ENCODE peak calls at places on chromosomes 4 and X, in ten cellular contexts. One of them, this sample, is unnamed. For H3K36me3, the result is how much of the 10 kb centered on the place peaks cover.

GRCh38 chr4:117773067-117773946 is 261.0 kb upstream of the NDST3 start:
- DNase-seq in uterus: no peak
- DNase-seq in cardiac muscle cell: no peak
- DNase-seq in tibial nerve: no peak
- DNase-seq in HepG2: no peak
- DNase-seq in testis: no peak
- DNase-seq in astrocyte: peak
- DNase-seq in HCT116: no peak
- DNase-seq in neuronal stem cell: no peak
- DNase-seq in brain microvascular endothelial cell: no peak
- DNase-seq in this sample: peak

GRCh38 chrX:77009691-77010090 is 437.5 kb upstream of the FGF16 start:
- DNase-seq in testis: no peak
- DNase-seq in HepG2: no peak
- DNase-seq in brain microvascular endothelial cell: peak
- DNase-seq in HCT116: no peak
- DNase-seq in astrocyte: peak
- DNase-seq in uterus: no peak
- DNase-seq in neuronal stem cell: no peak
- DNase-seq in cardiac muscle cell: no peak
- DNase-seq in tibial nerve: no peak
- DNase-seq in this sample: no peak

GRCh38 chrX:109886122-109886761 is 116.7 kb upstream of the TMEM164 start:
- DNase-seq in cardiac muscle cell: peak
- DNase-seq in HepG2: peak
- DNase-seq in testis: peak
- DNase-seq in uterus: no peak
- DNase-seq in brain microvascular endothelial cell: peak
- DNase-seq in neuronal stem cell: peak
- DNase-seq in HCT116: peak
- DNase-seq in astrocyte: no peak
- DNase-seq in tibial nerve: no peak
- DNase-seq in this sample: peak

GRCh38 chr4:174172274-174172673 is 111.2 kb downstream of the FBXO8 start:
- DNase-seq in HepG2: no peak
- DNase-seq in HCT116: no peak
- DNase-seq in astrocyte: no peak
- DNase-seq in testis: no peak
- DNase-seq in uterus: no peak
- DNase-seq in tibial nerve: no peak
- DNase-seq in brain microvascular endothelial cell: no peak
- DNase-seq in cardiac muscle cell: no peak
- DNase-seq in neuronal stem cell: no peak
- DNase-seq in this sample: no peak

GRCh38 chr4:44927361-44928061 is 201.2 kb upstream of the GNPDA2 start:
- DNase-seq in neuronal stem cell: peak
- DNase-seq in cardiac muscle cell: peak
- DNase-seq in uterus: no peak
- DNase-seq in brain microvascular endothelial cell: no peak
- DNase-seq in HCT116: peak
- DNase-seq in testis: no peak
- DNase-seq in HepG2: peak
- DNase-seq in tibial nerve: no peak
- DNase-seq in astrocyte: peak
- DNase-seq in this sample: no peak

GRCh38 chrX:9897761-9898161 is 69.4 kb upstream of the CLDN34 start:
- DNase-seq in neuronal stem cell: no peak
- DNase-seq in cardiac muscle cell: peak
- DNase-seq in HCT116: no peak
- DNase-seq in brain microvascular endothelial cell: peak
- DNase-seq in uterus: no peak
- DNase-seq in astrocyte: peak
- DNase-seq in testis: no peak
- DNase-seq in tibial nerve: no peak
- DNase-seq in HepG2: no peak
- DNase-seq in this sample: peak

GRCh38 chr4:142110136-142110535 is 473.8 kb downstream of the IL15 start:
- DNase-seq in tibial nerve: no peak
- DNase-seq in uterus: no peak
- DNase-seq in astrocyte: no peak
- DNase-seq in testis: no peak
- DNase-seq in cardiac muscle cell: no peak
- DNase-seq in neuronal stem cell: no peak
- DNase-seq in HepG2: no peak
- DNase-seq in brain microvascular endothelial cell: no peak
- DNase-seq in HCT116: no peak
- DNase-seq in this sample: no peak

GRCh38 chr4:81565137-81565870 is 93.6 kb upstream of the RASGEF1B start:
- DNase-seq in brain microvascular endothelial cell: peak
- DNase-seq in astrocyte: no peak
- DNase-seq in tibial nerve: peak
- DNase-seq in HepG2: no peak
- DNase-seq in cardiac muscle cell: peak
- DNase-seq in uterus: peak
- DNase-seq in testis: peak
- DNase-seq in HCT116: no peak
- DNase-seq in neuronal stem cell: peak
- DNase-seq in this sample: peak

GRCh38 chr4:8861576-8862279 is 9.9 kb downstream of the HMX1 start:
- DNase-seq in HepG2: no peak
- DNase-seq in astrocyte: no peak
- DNase-seq in uterus: no peak
- DNase-seq in brain microvascular endothelial cell: no peak
- DNase-seq in neuronal stem cell: no peak
- DNase-seq in HCT116: no peak
- DNase-seq in tibial nerve: no peak
- DNase-seq in cardiac muscle cell: no peak
- DNase-seq in testis: no peak
- DNase-seq in this sample: no peak

GRCh38 chr4:101086801-101087586 is 260.3 kb downstream of the PPP3CA start:
- DNase-seq in brain microvascular endothelial cell: no peak
- DNase-seq in neuronal stem cell: no peak
- DNase-seq in tibial nerve: no peak
- DNase-seq in testis: no peak
- DNase-seq in uterus: no peak
- DNase-seq in HepG2: peak
- DNase-seq in HCT116: no peak
- DNase-seq in cardiac muscle cell: no peak
- DNase-seq in astrocyte: no peak
- DNase-seq in this sample: no peak

GRCh38 chrX:49792376-49792775 is 36.7 kb upstream of the PAGE4 start:
- DNase-seq in cardiac muscle cell: no peak
- DNase-seq in HCT116: no peak
- DNase-seq in tibial nerve: no peak
- DNase-seq in testis: no peak
- DNase-seq in brain microvascular endothelial cell: no peak
- DNase-seq in uterus: no peak
- DNase-seq in HepG2: peak
- DNase-seq in neuronal stem cell: no peak
- DNase-seq in astrocyte: no peak
- DNase-seq in this sample: no peak

DNA sequence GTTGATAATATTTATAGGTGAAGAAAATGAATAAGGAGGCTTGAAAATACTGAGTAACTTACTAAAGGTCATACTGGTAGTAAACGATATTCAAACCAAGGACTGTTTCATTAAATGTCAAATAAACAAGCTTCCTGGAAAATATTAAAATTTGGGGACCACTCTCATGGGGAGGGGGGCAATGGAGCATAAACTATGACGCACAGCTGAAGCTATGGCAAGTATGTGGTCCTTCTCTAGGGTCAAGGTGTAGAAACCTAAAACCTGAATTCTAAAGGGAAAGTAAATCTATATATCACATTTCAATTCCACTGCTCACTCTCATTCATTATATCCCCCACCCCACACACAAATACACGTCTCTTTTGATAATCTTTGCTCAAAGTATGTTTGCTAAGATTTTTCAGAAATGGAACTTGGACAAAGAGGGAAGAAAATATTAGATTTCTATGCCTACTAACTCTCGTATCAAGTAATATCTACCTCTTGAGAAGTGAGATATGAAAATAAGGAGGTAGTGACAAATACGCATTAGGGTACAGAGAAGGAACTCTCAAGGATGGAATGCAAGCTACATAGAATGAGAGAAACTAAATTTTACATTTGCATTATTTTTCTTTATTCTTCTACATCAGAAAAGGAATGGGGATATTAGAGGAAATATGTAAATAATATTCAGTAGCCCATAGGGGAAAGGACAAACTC is 84.6 kb downstream of the PDS5A start:
- DNase-seq in brain microvascular endothelial cell: no peak
- DNase-seq in neuronal stem cell: no peak
- DNase-seq in tibial nerve: no peak
- DNase-seq in testis: no peak
- DNase-seq in astrocyte: no peak
- DNase-seq in HepG2: no peak
- DNase-seq in uterus: no peak
- DNase-seq in HCT116: no peak
- DNase-seq in cardiac muscle cell: no peak
- DNase-seq in this sample: no peak
- H3K36me3 ChIP-seq in brain microvascular endothelial cell: under half
- H3K36me3 ChIP-seq in neuronal stem cell: under half
- H3K36me3 ChIP-seq in tibial nerve: half or more
- H3K36me3 ChIP-seq in testis: under half
- H3K36me3 ChIP-seq in astrocyte: under half
- H3K36me3 ChIP-seq in HepG2: under half
- H3K36me3 ChIP-seq in uterus: under half
- H3K36me3 ChIP-seq in HCT116: under half
- H3K36me3 ChIP-seq in cardiac muscle cell: half or more
- H3K36me3 ChIP-seq in this sample: half or more

GRCh38 chr4:3184725-3185124 is 64.2 kb upstream of the MSANTD1 start:
- DNase-seq in testis: no peak
- DNase-seq in tibial nerve: no peak
- DNase-seq in HCT116: no peak
- DNase-seq in astrocyte: no peak
- DNase-seq in uterus: no peak
- DNase-seq in neuronal stem cell: no peak
- DNase-seq in brain microvascular endothelial cell: no peak
- DNase-seq in HepG2: no peak
- DNase-seq in cardiac muscle cell: no peak
- DNase-seq in this sample: no peak
- H3K36me3 ChIP-seq in testis: under half
- H3K36me3 ChIP-seq in tibial nerve: half or more
- H3K36me3 ChIP-seq in HCT116: under half
- H3K36me3 ChIP-seq in astrocyte: under half
- H3K36me3 ChIP-seq in uterus: under half
- H3K36me3 ChIP-seq in neuronal stem cell: under half
- H3K36me3 ChIP-seq in brain microvascular endothelial cell: under half
- H3K36me3 ChIP-seq in HepG2: under half
- H3K36me3 ChIP-seq in cardiac muscle cell: under half
- H3K36me3 ChIP-seq in this sample: half or more

GRCh38 chr4:7772708-7773385 is 166.8 kb downstream of the AFAP1 start:
- DNase-seq in neuronal stem cell: no peak
- DNase-seq in HCT116: no peak
- DNase-seq in brain microvascular endothelial cell: no peak
- DNase-seq in uterus: peak
- DNase-seq in HepG2: no peak
- DNase-seq in cardiac muscle cell: no peak
- DNase-seq in astrocyte: no peak
- DNase-seq in testis: peak
- DNase-seq in tibial nerve: peak
- DNase-seq in this sample: peak

GRCh38 chr4:7770675-7771050 is 169.0 kb downstream of the AFAP1 start:
- DNase-seq in uterus: no peak
- DNase-seq in testis: no peak
- DNase-seq in astrocyte: no peak
- DNase-seq in cardiac muscle cell: no peak
- DNase-seq in HepG2: no peak
- DNase-seq in tibial nerve: no peak
- DNase-seq in neuronal stem cell: no peak
- DNase-seq in brain microvascular endothelial cell: no peak
- DNase-seq in HCT116: no peak
- DNase-seq in this sample: no peak

GRCh38 chr4:7771056-7771455 is 168.6 kb downstream of the AFAP1 start:
- DNase-seq in cardiac muscle cell: no peak
- DNase-seq in uterus: no peak
- DNase-seq in HepG2: no peak
- DNase-seq in tibial nerve: no peak
- DNase-seq in testis: no peak
- DNase-seq in astrocyte: no peak
- DNase-seq in HCT116: no peak
- DNase-seq in neuronal stem cell: no peak
- DNase-seq in brain microvascular endothelial cell: no peak
- DNase-seq in this sample: no peak

GRCh38 chr4:7769936-7770674 is 169.6 kb downstream of the AFAP1 start:
- DNase-seq in neuronal stem cell: peak
- DNase-seq in uterus: no peak
- DNase-seq in HCT116: no peak
- DNase-seq in cardiac muscle cell: peak
- DNase-seq in testis: peak
- DNase-seq in HepG2: peak
- DNase-seq in tibial nerve: no peak
- DNase-seq in brain microvascular endothelial cell: no peak
- DNase-seq in astrocyte: no peak
- DNase-seq in this sample: no peak

DNA sequence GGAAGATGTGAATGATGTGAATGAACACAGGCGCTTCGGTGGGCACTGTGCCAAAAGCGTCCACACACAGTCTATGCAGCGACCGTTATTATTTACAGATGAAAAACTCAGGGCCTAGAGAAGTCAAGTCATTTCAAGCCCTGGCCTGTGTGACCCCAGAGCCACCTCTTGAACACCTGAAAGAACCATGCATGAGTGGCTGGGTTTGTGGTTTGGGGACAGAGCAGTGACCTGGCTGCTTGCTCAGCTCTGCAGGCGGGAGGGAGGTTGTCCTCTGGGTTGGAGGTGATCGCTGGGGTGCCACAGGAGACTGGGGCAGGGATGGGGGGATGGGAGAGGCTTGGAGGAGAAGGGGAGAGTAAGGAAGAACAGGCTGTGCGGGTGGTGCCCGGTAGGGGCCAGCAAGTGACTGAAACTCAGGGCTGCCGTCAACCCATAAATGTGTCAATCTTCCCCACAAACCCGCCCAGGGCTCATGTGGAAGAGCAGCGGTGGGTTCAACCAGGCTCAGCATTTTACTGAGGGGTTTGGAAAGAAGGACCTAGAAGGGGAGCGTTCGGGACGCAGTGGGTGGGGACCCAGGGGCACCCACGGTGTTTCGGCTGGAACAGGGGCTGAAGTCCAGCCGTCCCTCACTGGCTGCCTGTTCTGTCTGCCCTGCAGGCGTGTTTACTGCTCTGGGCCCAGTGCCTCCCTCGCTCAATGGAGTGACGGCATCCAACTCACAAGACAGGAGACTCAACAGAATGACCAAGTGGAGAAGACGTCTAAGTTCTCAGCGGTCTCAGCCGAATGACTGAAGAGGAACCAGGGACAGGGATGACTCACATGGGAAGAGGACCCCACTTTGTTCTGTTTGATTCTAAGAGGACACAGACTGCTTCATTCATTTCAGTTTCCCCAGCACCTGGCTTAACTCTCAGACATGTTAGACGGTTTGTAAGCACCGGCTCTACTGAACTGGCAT is 167.8 kb downstream of the AFAP1 start:
- DNase-seq in testis: no peak
- DNase-seq in neuronal stem cell: no peak
- DNase-seq in tibial nerve: no peak
- DNase-seq in HCT116: no peak
- DNase-seq in cardiac muscle cell: no peak
- DNase-seq in uterus: no peak
- DNase-seq in brain microvascular endothelial cell: no peak
- DNase-seq in astrocyte: no peak
- DNase-seq in HepG2: no peak
- DNase-seq in this sample: no peak
- H3K36me3 ChIP-seq in testis: under half
- H3K36me3 ChIP-seq in neuronal stem cell: under half
- H3K36me3 ChIP-seq in tibial nerve: half or more
- H3K36me3 ChIP-seq in HCT116: under half
- H3K36me3 ChIP-seq in cardiac muscle cell: under half
- H3K36me3 ChIP-seq in uterus: under half
- H3K36me3 ChIP-seq in brain microvascular endothelial cell: half or more
- H3K36me3 ChIP-seq in astrocyte: half or more
- H3K36me3 ChIP-seq in HepG2: under half
- H3K36me3 ChIP-seq in this sample: half or more

GRCh38 chr4:1910643-1911042 is 39.5 kb downstream of the NSD2 start:
- DNase-seq in brain microvascular endothelial cell: peak
- DNase-seq in testis: peak
- DNase-seq in astrocyte: peak
- DNase-seq in tibial nerve: no peak
- DNase-seq in uterus: no peak
- DNase-seq in cardiac muscle cell: peak
- DNase-seq in HepG2: peak
- DNase-seq in neuronal stem cell: peak
- DNase-seq in HCT116: no peak
- DNase-seq in this sample: peak
- H3K36me3 ChIP-seq in brain microvascular endothelial cell: under half
- H3K36me3 ChIP-seq in testis: under half
- H3K36me3 ChIP-seq in astrocyte: under half
- H3K36me3 ChIP-seq in tibial nerve: under half
- H3K36me3 ChIP-seq in uterus: under half
- H3K36me3 ChIP-seq in cardiac muscle cell: under half
- H3K36me3 ChIP-seq in HepG2: under half
- H3K36me3 ChIP-seq in neuronal stem cell: under half
- H3K36me3 ChIP-seq in HCT116: under half
- H3K36me3 ChIP-seq in this sample: under half

This sample was measured in stomach.